ENCODE peak calls at places on chromosomes 7 and 10, in nine cellular contexts. V is H9, I is HFFc6, M is hepatocyte, Z is endothelial cell, T is foreskin fibroblast, C is HCT116, D is RWPE1, Q is choroid plexus epithelial cell. O is an unnamed sample.

GRCh38 chr10:30420266-30420665 is 13.7 kb upstream of the MAP3K8 start:
- DNase-seq in V (no peak), I (no peak), M (no peak), Z (no peak), T (no peak), C (no peak), D (no peak), Q (no peak), O (no peak)

GRCh38 chr10:104339469-104340098 is 1.3 kb upstream of the ITPRIP start:
- DNase-seq in V (peak; percentile 31), I (peak; percentile 59), M (peak; percentile 61), Z (no peak), T (peak; percentile 80), C (no peak), D (no peak), Q (peak; percentile 85), O (no peak)

GRCh38 chr10:88660593-88660884 is 3.7 kb upstream of the LIPF start:
- DNase-seq in V (no peak), I (no peak), M (no peak), Z (no peak), T (peak; percentile 44), C (no peak), D (no peak), Q (no peak), O (no peak)

GRCh38 chr7:8938036-8938435 is 504.6 kb downstream of the NXPH1 start:
- DNase-seq in V (no peak), I (no peak), M (no peak), Z (no peak), T (no peak), C (no peak), D (no peak), Q (no peak), O (no peak)

GRCh38 chr10:78875932-78876331 is 192.8 kb upstream of the ZMIZ1 start:
- DNase-seq in V (no peak), I (no peak), M (no peak), Z (no peak), T (no peak), C (no peak), D (no peak), Q (no peak), O (no peak)

GRCh38 chr10:51421853-51422252 is 277.5 kb downstream of the CSTF2T start:
- DNase-seq in V (no peak), I (no peak), M (no peak), Z (no peak), T (peak; percentile 6), C (no peak), D (no peak), Q (peak; percentile 21), O (no peak)

GRCh38 chr10:98790817-98791216 is 344.1 kb upstream of the HPS1 start:
- DNase-seq in V (no peak), I (peak; percentile 13), M (peak; percentile 22), Z (no peak), T (peak; percentile 59), C (peak; percentile 15), D (peak; percentile 27), Q (peak; percentile 1), O (no peak)

GRCh38 chr7:65812281-65812680 is 60.6 kb upstream of the VKORC1L1 start:
- DNase-seq in V (no peak), I (no peak), M (no peak), Z (no peak), T (peak; percentile 56), C (no peak), D (no peak), Q (peak; percentile 36), O (no peak)

GRCh38 chr10:114825513-114826253 is 4.1 kb downstream of the FHIP2A start:
- DNase-seq in V (no peak), I (peak; percentile 97), M (peak; percentile 11), Z (no peak), T (peak; percentile 92), C (no peak), D (no peak), Q (peak; percentile 84), O (no peak)

GRCh38 chr10:129105266-129105665 is 361.8 kb upstream of the MGMT start:
- DNase-seq in V (no peak), I (no peak), M (no peak), Z (no peak), T (no peak), C (no peak), D (no peak), Q (peak; percentile 69), O (no peak)

GRCh38 chr10:81405399-81405798 is 469.6 kb upstream of the NRG3 start:
- DNase-seq in V (no peak), I (no peak), M (no peak), Z (no peak), T (no peak), C (no peak), D (no peak), Q (no peak), O (no peak)

GRCh38 chr7:98116656-98117461 is 10.2 kb downstream of the LMTK2 start:
- DNase-seq in V (no peak), I (no peak), M (peak; percentile 41), Z (no peak), T (peak; percentile 45), C (no peak), D (no peak), Q (peak; percentile 71), O (peak; percentile 25)

GRCh38 chr7:96315109-96315480 is 6.8 kb downstream of the SLC25A13 start:
- DNase-seq in V (no peak), I (no peak), M (no peak), Z (no peak), T (no peak), C (no peak), D (no peak), Q (no peak), O (no peak)

GRCh38 chr7:25988640-25989039 is 163.4 kb upstream of the NFE2L3 start:
- DNase-seq in V (no peak), I (no peak), M (no peak), Z (no peak), T (no peak), C (no peak), D (no peak), Q (no peak), O (no peak)

GRCh38 chr7:141161959-141162547 is 88.2 kb downstream of the TMEM178B start:
- DNase-seq in V (no peak), I (no peak), M (no peak), Z (no peak), T (no peak), C (no peak), D (no peak), Q (no peak), O (peak; percentile 69)

GRCh38 chr10:102616071-102616770 is 28.1 kb upstream of the TRIM8 start:
- DNase-seq in V (no peak), I (no peak), M (no peak), Z (no peak), T (peak; percentile 75), C (no peak), D (no peak), Q (no peak), O (no peak)

GRCh38 chr10:42926831-42927230 is 144.2 kb downstream of the BMS1 start:
- DNase-seq in V (peak; percentile 65), I (no peak), M (peak; percentile 47), Z (no peak), T (no peak), C (no peak), D (peak; percentile 18), Q (peak; percentile 70), O (no peak)

GRCh38 chr10:112773783-112774182 is 176.3 kb upstream of the TCF7L2 start:
- DNase-seq in V (no peak), I (no peak), M (no peak), Z (no peak), T (no peak), C (no peak), D (no peak), Q (no peak), O (no peak)

GRCh38 chr7:30921540-30921930 is 9.9 kb downstream of the AQP1 start:
- DNase-seq in V (peak; percentile 20), I (no peak), M (no peak), Z (no peak), T (no peak), C (no peak), D (no peak), Q (no peak), O (no peak)

GRCh38 chr7:114083714-114084113 is 164.9 kb upstream of the PPP1R3A start:
- DNase-seq in V (no peak), I (no peak), M (no peak), Z (no peak), T (no peak), C (no peak), D (no peak), Q (no peak), O (no peak)

DNA sequence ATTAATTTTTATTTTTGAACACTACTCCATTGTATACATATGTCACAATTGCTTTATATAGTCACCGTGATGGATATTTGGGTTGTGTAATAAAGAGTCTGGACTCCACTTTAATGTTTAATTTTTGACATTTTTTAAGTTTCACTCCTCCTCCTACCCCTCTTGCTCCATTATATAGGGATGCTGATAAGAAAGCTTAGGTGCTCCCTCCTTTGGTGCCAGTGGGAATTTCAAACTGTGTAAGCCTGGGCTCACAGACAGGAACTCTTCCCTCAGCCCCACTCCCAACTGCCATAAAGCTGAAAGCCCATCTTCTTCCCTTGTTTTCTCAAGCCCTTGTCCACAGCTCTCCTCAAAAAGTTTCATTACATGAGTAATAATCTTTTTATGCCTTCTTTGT is 47.6 kb downstream of the TWIST1 start:
- DNase-seq in V (no peak), I (peak; percentile 15), M (no peak), Z (no peak), T (no peak), C (no peak), D (no peak), Q (peak; percentile 26), O (no peak)
- TF ChIP-seq CTCF in V (peak; percentile 58), I (peak; percentile 40), M (no peak), Z (no peak), T (no peak), C (peak; percentile 16), D (no peak), Q (peak; percentile 19), O (no peak)

DNA sequence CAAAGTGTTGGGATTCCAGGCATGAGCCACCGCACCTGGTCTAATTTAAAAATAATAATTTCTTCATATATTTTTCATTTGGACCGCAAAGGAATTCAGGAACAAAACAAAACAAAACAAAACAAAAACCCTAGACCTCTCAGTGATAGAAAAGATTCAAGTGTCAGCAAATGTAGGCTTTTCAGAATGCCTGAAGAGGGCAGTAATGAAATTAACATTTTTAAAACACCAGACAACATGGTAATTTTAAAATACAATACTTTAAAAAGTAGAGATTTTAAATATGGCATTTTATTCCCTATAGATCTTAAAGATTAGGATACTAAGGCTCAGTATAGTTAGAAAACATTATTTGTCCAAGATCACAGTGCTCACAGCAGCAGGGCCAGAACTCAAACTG is 36.6 kb downstream of the DNMBP start:
- DNase-seq in V (no peak), I (no peak), M (no peak), Z (no peak), T (no peak), C (no peak), D (no peak), Q (peak; percentile 54), O (no peak)
- TF ChIP-seq CTCF in V (peak; percentile 43), I (peak; percentile 65), M (peak; percentile 58), Z (no peak), T (peak; percentile 33), C (peak; percentile 35), D (peak; percentile 34), Q (peak; percentile 57), O (no peak)

GRCh38 chr7:520503-521161 is 986 bp upstream of the PDGFA start:
- DNase-seq in V (peak; percentile 64), I (no peak), M (peak; percentile 70), Z (no peak), T (peak; percentile 43), C (no peak), D (no peak), Q (no peak), O (no peak)
- TF ChIP-seq CTCF in V (no peak), I (peak; percentile 22), M (peak; percentile 26), Z (no peak), T (no peak), C (no peak), D (no peak), Q (peak; percentile 9), O (no peak)

GRCh38 chr7:154832557-154833138 is 170.3 kb downstream of the PAXIP1 start:
- DNase-seq in V (peak; percentile 55), I (no peak), M (peak; percentile 68), Z (peak; percentile 50), T (no peak), C (peak; percentile 27), D (no peak), Q (no peak), O (no peak)
- TF ChIP-seq CTCF in V (peak; percentile 63), I (no peak), M (peak; percentile 62), Z (no peak), T (no peak), C (no peak), D (no peak), Q (no peak), O (no peak)